ENCODE peak calls at places on chromosome 10, in eight cellular contexts. L is nephron progenitor cell, D is GM23338, F is right atrium auricular region, K is IMR-90, E is A673, V is breast epithelium, I is spleen. Q is an unnamed sample.

GRCh38 chr10:108685863-108686531 is 1237.3 kb downstream of the XPNPEP1 start:
- DNase-seq in L (no peak), D (peak), F (no peak), K (no peak), E (no peak), V (no peak), I (no peak), Q (no peak)

GRCh38 chr10:30215631-30216030 is 133.4 kb downstream of the MTPAP start:
- DNase-seq in L (peak), D (peak), F (no peak), K (no peak), E (peak), V (no peak), I (no peak), Q (peak)

GRCh38 chr10:111926286-111926685 is 257.3 kb downstream of the GPAM start:
- DNase-seq in L (no peak), D (no peak), F (no peak), K (no peak), E (no peak), V (no peak), I (no peak), Q (no peak)

GRCh38 chr10:125411724-125412123 is 251.4 kb upstream of the CTBP2 start:
- DNase-seq in L (no peak), D (no peak), F (no peak), K (peak), E (no peak), V (no peak), I (no peak), Q (peak)

GRCh38 chr10:14532473-14533251 is 201.9 kb upstream of the FRMD4A start:
- DNase-seq in L (no peak), D (no peak), F (no peak), K (peak), E (no peak), V (no peak), I (no peak), Q (no peak)

GRCh38 chr10:87546971-87547413 is 42.3 kb downstream of the MINPP1 start:
- DNase-seq in L (no peak), D (no peak), F (no peak), K (no peak), E (no peak), V (no peak), I (no peak), Q (peak)

GRCh38 chr10:78248651-78249464 is 215.2 kb downstream of the RPS24 start:
- DNase-seq in L (no peak), D (no peak), F (no peak), K (peak), E (no peak), V (no peak), I (no peak), Q (peak)

GRCh38 chr10:33008499-33009243 is 50.6 kb upstream of the ITGB1 start:
- DNase-seq in L (peak), D (peak), F (peak), K (peak), E (peak), V (no peak), I (no peak), Q (peak)

GRCh38 chr10:31076589-31076988 is 44.9 kb upstream of the ZNF438 start:
- DNase-seq in L (no peak), D (no peak), F (no peak), K (no peak), E (no peak), V (no peak), I (no peak), Q (no peak)

GRCh38 chr10:17652585-17652984 is 8.6 kb downstream of the STAM start:
- DNase-seq in L (no peak), D (no peak), F (no peak), K (peak), E (no peak), V (no peak), I (no peak), Q (peak)

GRCh38 chr10:101146392-101147251 is 15.5 kb downstream of the TLX1 start:
- DNase-seq in L (peak), D (peak), F (no peak), K (no peak), E (peak), V (no peak), I (no peak), Q (no peak)

GRCh38 chr10:35876248-35876647 is 234.2 kb upstream of the FZD8 start:
- DNase-seq in L (no peak), D (no peak), F (no peak), K (peak), E (no peak), V (no peak), I (no peak), Q (peak)

GRCh38 chr10:119859422-119860258 is 13.0 kb downstream of the MCMBP start:
- DNase-seq in L (no peak), D (peak), F (no peak), K (peak), E (peak), V (no peak), I (no peak), Q (peak)

GRCh38 chr10:86583983-86584382 is 62.4 kb upstream of the WAPL start:
- DNase-seq in L (no peak), D (peak), F (no peak), K (no peak), E (no peak), V (no peak), I (no peak), Q (no peak)

GRCh38 chr10:95290801-95291633 is at the start of gene PDLIM1:
- DNase-seq in L (peak), D (peak), F (peak), K (peak), E (no peak), V (peak), I (peak), Q (no peak)

GRCh38 chr10:98033515-98033914 is 3.1 kb upstream of the CRTAC1 start:
- DNase-seq in L (no peak), D (no peak), F (no peak), K (no peak), E (no peak), V (no peak), I (no peak), Q (no peak)

GRCh38 chr10:34194259-34194658 is 620.8 kb downstream of the PARD3 start:
- DNase-seq in L (no peak), D (no peak), F (no peak), K (peak), E (no peak), V (no peak), I (no peak), Q (peak)

GRCh38 chr10:7445474-7446135 is 34.8 kb upstream of the SFMBT2 start:
- DNase-seq in L (no peak), D (no peak), F (no peak), K (no peak), E (no peak), V (no peak), I (no peak), Q (no peak)

GRCh38 chr10:125441151-125441550 is 241.8 kb downstream of the TEX36 start:
- DNase-seq in L (no peak), D (no peak), F (no peak), K (peak), E (no peak), V (no peak), I (no peak), Q (peak)

GRCh38 chr10:3516626-3517255 is 268.3 kb downstream of the KLF6 start:
- DNase-seq in L (no peak), D (no peak), F (no peak), K (no peak), E (no peak), V (no peak), I (no peak), Q (peak)

GRCh38 chr10:6327906-6328707 is 125.4 kb downstream of the PFKFB3 start:
- DNase-seq in L (no peak), D (no peak), F (no peak), K (no peak), E (no peak), V (no peak), I (no peak), Q (no peak)

GRCh38 chr10:132294561-132295320 is 13.0 kb downstream of the STK32C start:
- DNase-seq in L (peak), D (peak), F (no peak), K (no peak), E (no peak), V (peak), I (peak), Q (no peak)

GRCh38 chr10:131946321-131946751 is 35.4 kb downstream of the BNIP3 start:
- DNase-seq in L (no peak), D (no peak), F (no peak), K (peak), E (peak), V (peak), I (peak), Q (peak)

GRCh38 chr10:104028146-104028545 is 57.5 kb downstream of the COL17A1 start:
- DNase-seq in L (no peak), D (peak), F (no peak), K (peak), E (peak), V (no peak), I (no peak), Q (peak)
- TF ChIP-seq CTCF in L (peak), D (peak), F (peak), K (peak), E (peak), V (no peak), I (no peak), Q (peak)

GRCh38 chr10:58393317-58393716 is 8.1 kb downstream of the TFAM start:
- DNase-seq in L (no peak), D (no peak), F (no peak), K (peak), E (no peak), V (no peak), I (no peak), Q (peak)
- TF ChIP-seq CTCF in L (no peak), D (no peak), F (no peak), K (peak), E (peak), V (no peak), I (no peak), Q (peak)

GRCh38 chr10:110498982-110499795 is 1.5 kb downstream of the DUSP5 start:
- DNase-seq in L (peak), D (peak), F (no peak), K (peak), E (peak), V (no peak), I (peak), Q (peak)
- TF ChIP-seq CTCF in L (no peak), D (peak), F (peak), K (peak), E (peak), V (no peak), I (peak), Q (peak)

GRCh38 chr10:103278424-103278823 is 1.5 kb downstream of the INA start:
- DNase-seq in L (no peak), D (no peak), F (no peak), K (no peak), E (no peak), V (no peak), I (no peak), Q (no peak)

GRCh38 chr10:103277713-103278299 is 868 bp downstream of the INA start:
- DNase-seq in L (no peak), D (peak), F (no peak), K (no peak), E (no peak), V (no peak), I (no peak), Q (no peak)

GRCh38 chr10:103276941-103277712 is at the start of gene INA:
- DNase-seq in L (peak), D (peak), F (no peak), K (peak), E (peak), V (no peak), I (no peak), Q (peak)

GRCh38 chr10:103276251-103276936 is 544 bp upstream of the INA start:
- DNase-seq in L (peak), D (peak), F (no peak), K (no peak), E (no peak), V (no peak), I (no peak), Q (no peak)

GRCh38 chr10:103273026-103273425 is 3.9 kb upstream of the INA start:
- DNase-seq in L (no peak), D (no peak), F (no peak), K (peak), E (peak), V (no peak), I (no peak), Q (peak)
- TF ChIP-seq CTCF in L (no peak), D (no peak), F (no peak), K (no peak), E (no peak), V (no peak), I (no peak), Q (no peak)

GRCh38 chr10:71212249-71213126 is at the start of gene UNC5B:
- DNase-seq in L (peak), D (peak), F (peak), K (peak), E (peak), V (peak), I (peak), Q (peak)
- TF ChIP-seq CTCF in L (no peak), D (peak), F (peak), K (peak), E (peak), V (no peak), I (no peak), Q (no peak)

GRCh38 chr10:114304017-114304565 is 65.0 kb downstream of the VWA2 start:
- DNase-seq in L (peak), D (peak), F (peak), K (peak), E (peak), V (peak), I (peak), Q (peak)
- TF ChIP-seq CTCF in L (peak), D (peak), F (peak), K (peak), E (peak), V (peak), I (peak), Q (peak)

GRCh38 chr10:96910488-96911395 is 78.6 kb downstream of the LCOR start:
- DNase-seq in L (peak), D (peak), F (no peak), K (peak), E (peak), V (no peak), I (no peak), Q (peak)
- TF ChIP-seq CTCF in L (peak), D (peak), F (peak), K (peak), E (peak), V (no peak), I (peak), Q (peak)

Q was measured in fibroblast of mammary gland.